ENCODE peak calls at places on chromosome 7, in six cellular contexts. I, X, Q, V, L and U are unnamed samples.

GRCh38 chr7:9657257-9657656 is 1223.8 kb downstream of the NXPH1 start:
- DNase-seq in I (no peak), X (no peak), Q (no peak), V (no peak), L (no peak), U (no peak)

GRCh38 chr7:45601094-45601493 is 26.9 kb downstream of the ADCY1 start:
- DNase-seq in I (no peak), X (no peak), Q (no peak), V (no peak), L (no peak), U (no peak)

GRCh38 chr7:24290004-24290641 is 6.1 kb downstream of the NPY start:
- DNase-seq in I (no peak), X (peak; percentile 54), Q (no peak), V (peak; percentile 63), L (peak; percentile 75), U (peak; percentile 31)

GRCh38 chr7:65390588-65390987 is 16.9 kb downstream of the ZNF92 start:
- DNase-seq in I (no peak), X (no peak), Q (no peak), V (no peak), L (no peak), U (no peak)

GRCh38 chr7:15870337-15870736 is 183.9 kb upstream of the MEOX2 start:
- DNase-seq in I (no peak), X (no peak), Q (no peak), V (no peak), L (no peak), U (no peak)

GRCh38 chr7:121273467-121274167 is 55.2 kb upstream of the WNT16 start:
- DNase-seq in I (no peak), X (no peak), Q (no peak), V (no peak), L (no peak), U (no peak)

GRCh38 chr7:149497467-149498261 is at the start of gene ZNF746:
- DNase-seq in I (peak; percentile 81), X (peak; percentile 69), Q (peak; percentile 87), V (peak; percentile 70), L (peak; percentile 88), U (peak; percentile 93)

GRCh38 chr7:82980130-82980529 is 182.6 kb downstream of the PCLO start:
- DNase-seq in I (no peak), X (no peak), Q (no peak), V (no peak), L (no peak), U (no peak)

GRCh38 chr7:158541330-158542010 is 46.2 kb downstream of the PTPRN2 start:
- DNase-seq in I (no peak), X (no peak), Q (peak; percentile 87), V (no peak), L (peak; percentile 41), U (no peak)

GRCh38 chr7:113015038-113015645 is 71.5 kb downstream of the GPR85 start:
- DNase-seq in I (no peak), X (no peak), Q (peak; percentile 32), V (peak; percentile 41), L (no peak), U (peak; percentile 30)